ENCODE peak calls at places on chromosome 20, in six cellular contexts. J is A549, T is HepG2, E is GM12878, U is K562, M is endothelial cell of umbilical vein. N is an unnamed sample.

GRCh38 chr20:52340036-52340634 is 148.6 kb upstream of the ZFP64 start:
- DNase-seq in J (peak; percentile 43), T (peak; percentile 54), E (no peak), U (peak; percentile 19), M (peak; percentile 21), N (peak; percentile 13)

GRCh38 chr20:14879020-14879697 is 541.7 kb upstream of the FLRT3 start:
- DNase-seq in J (peak; percentile 91), T (peak; percentile 83), E (no peak), U (no peak), M (peak; percentile 62), N (no peak)

GRCh38 chr20:3654326-3655031 is 8.7 kb downstream of the GFRA4 start:
- DNase-seq in J (no peak), T (no peak), E (no peak), U (no peak), M (no peak), N (no peak)

GRCh38 chr20:16493486-16493885 is 79.8 kb downstream of the KIF16B start:
- DNase-seq in J (no peak), T (no peak), E (no peak), U (no peak), M (no peak), N (no peak)

GRCh38 chr20:4795394-4795793 is 73.7 kb downstream of the PRND start:
- DNase-seq in J (peak; percentile 70), T (peak; percentile 29), E (no peak), U (peak; percentile 36), M (peak; percentile 52), N (peak; percentile 95)

GRCh38 chr20:35845561-35845960 is 73.7 kb downstream of the PHF20 start:
- DNase-seq in J (no peak), T (no peak), E (no peak), U (no peak), M (no peak), N (no peak)

GRCh38 chr20:39282619-39283092 is 320.5 kb downstream of the DHX35 start:
- DNase-seq in J (no peak), T (no peak), E (no peak), U (no peak), M (no peak), N (no peak)

GRCh38 chr20:32727663-32728062 is 15.6 kb downstream of the COMMD7 start:
- DNase-seq in J (no peak), T (no peak), E (no peak), U (no peak), M (no peak), N (no peak)

GRCh38 chr20:45383131-45383530 is 5.0 kb upstream of the TP53TG5 start:
- DNase-seq in J (no peak), T (no peak), E (no peak), U (no peak), M (no peak), N (no peak)

GRCh38 chr20:58923117-58923712 is 57.8 kb upstream of the NELFCD start:
- DNase-seq in J (no peak), T (no peak), E (no peak), U (no peak), M (no peak), N (no peak)

GRCh38 chr20:37314099-37314498 is 24.6 kb downstream of the MANBAL start:
- DNase-seq in J (no peak), T (no peak), E (no peak), U (no peak), M (no peak), N (no peak)

GRCh38 chr20:42610070-42610469 is 579.6 kb downstream of the PTPRT start:
- DNase-seq in J (no peak), T (no peak), E (no peak), U (no peak), M (no peak), N (no peak)

GRCh38 chr20:24442909-24443308 is 26.5 kb upstream of the SYNDIG1 start:
- DNase-seq in J (no peak), T (no peak), E (no peak), U (no peak), M (no peak), N (no peak)

GRCh38 chr20:34562643-34563042 is 4.1 kb downstream of the MAP1LC3A start:
- DNase-seq in J (peak; percentile 39), T (peak; percentile 31), E (no peak), U (no peak), M (peak; percentile 39), N (peak; percentile 49)

GRCh38 chr20:38671186-38671585 is 53.1 kb upstream of the SLC32A1 start:
- DNase-seq in J (no peak), T (no peak), E (no peak), U (no peak), M (no peak), N (no peak)

GRCh38 chr20:63963348-63963741 is 6.4 kb downstream of the ZNF512B start:
- DNase-seq in J (no peak), T (no peak), E (no peak), U (no peak), M (no peak), N (no peak)
- TF ChIP-seq MYC in J (no peak), T (no peak), E (no peak), U (no peak), M (no peak), N (no peak)

DNA sequence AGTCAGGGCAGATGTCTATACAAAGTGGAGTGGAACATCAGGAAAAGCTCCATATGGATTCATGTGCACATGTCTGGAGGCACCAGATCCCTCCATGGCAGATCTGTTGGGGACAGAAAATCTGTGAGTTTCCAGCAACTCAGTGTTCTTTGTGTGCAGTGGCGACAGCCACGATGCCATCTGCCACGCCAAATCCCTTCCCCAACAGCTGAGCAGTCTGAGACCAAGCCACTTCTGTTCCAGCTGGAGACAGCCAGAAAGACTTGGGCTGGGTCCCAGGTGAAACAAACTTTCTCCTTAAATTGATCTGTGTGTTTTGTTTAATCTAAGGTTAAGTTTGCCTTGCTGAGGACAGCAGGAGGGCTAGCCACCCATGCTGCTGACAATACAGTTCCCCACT is 22.9 kb downstream of the FKBP1A start:
- DNase-seq in J (no peak), T (no peak), E (no peak), U (no peak), M (no peak), N (no peak)
- TF ChIP-seq MYC in J (no peak), T (no peak), E (no peak), U (no peak), M (no peak), N (no peak)

GRCh38 chr20:56608376-56608775 is 20.7 kb upstream of the TFAP2C start:
- DNase-seq in J (no peak), T (no peak), E (no peak), U (no peak), M (no peak), N (no peak)

GRCh38 chr20:56609321-56609720 is 19.8 kb upstream of the TFAP2C start:
- DNase-seq in J (no peak), T (no peak), E (no peak), U (no peak), M (no peak), N (no peak)

GRCh38 chr20:56606174-56606945 is 22.7 kb upstream of the TFAP2C start:
- DNase-seq in J (peak; percentile 33), T (no peak), E (no peak), U (no peak), M (no peak), N (no peak)

GRCh38 chr20:56605597-56605996 is 23.5 kb upstream of the TFAP2C start:
- DNase-seq in J (no peak), T (no peak), E (no peak), U (no peak), M (no peak), N (no peak)

DNA sequence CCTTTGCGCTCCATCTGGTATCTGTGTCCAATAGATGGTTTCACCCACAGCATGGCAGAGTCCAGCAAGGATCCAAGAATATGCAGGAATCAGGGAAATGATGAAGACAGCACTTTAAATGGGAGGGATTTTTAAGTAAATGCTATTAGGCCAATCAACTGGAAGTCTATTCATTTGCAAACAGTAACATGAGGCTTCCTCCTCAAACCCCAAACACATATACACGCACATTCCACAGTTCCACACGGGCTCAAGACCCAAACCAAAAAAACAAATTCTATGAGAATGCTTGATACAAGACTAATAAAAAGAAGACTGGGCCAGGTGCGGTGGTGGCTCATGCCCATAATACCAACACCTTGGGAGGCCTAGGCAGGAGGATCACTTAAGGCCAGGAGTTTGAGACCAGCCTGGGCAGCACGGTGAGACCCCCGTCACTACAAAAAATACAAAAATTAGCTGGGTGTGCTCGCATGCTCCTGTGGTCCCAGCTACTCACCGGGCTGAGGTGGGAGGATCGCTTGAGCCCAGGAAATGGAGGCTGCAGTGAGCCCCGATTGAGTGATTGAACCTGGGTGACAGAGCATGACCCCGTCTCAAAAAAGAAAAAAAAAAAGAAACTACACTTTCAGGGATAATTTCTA is 21.9 kb upstream of the TFAP2C start:
- DNase-seq in J (no peak), T (no peak), E (no peak), U (no peak), M (no peak), N (no peak)
- TF ChIP-seq MYC in J (no peak), T (no peak), E (no peak), U (no peak), M (no peak), N (no peak)

GRCh38 chr20:25987073-25987927 is 290.6 kb upstream of the ZNF337 start:
- DNase-seq in J (peak; percentile 69), T (no peak), E (no peak), U (peak; percentile 17), M (peak; percentile 67), N (peak; percentile 4)
- TF ChIP-seq MYC in J (no peak), T (no peak), E (no peak), U (no peak), M (no peak), N (no peak)

GRCh38 chr20:1267809-1268374 is 1.8 kb downstream of the SNPH start:
- DNase-seq in J (no peak), T (no peak), E (no peak), U (no peak), M (no peak), N (no peak)
- TF ChIP-seq MYC in J (no peak), T (no peak), E (no peak), U (no peak), M (no peak), N (no peak)

DNA sequence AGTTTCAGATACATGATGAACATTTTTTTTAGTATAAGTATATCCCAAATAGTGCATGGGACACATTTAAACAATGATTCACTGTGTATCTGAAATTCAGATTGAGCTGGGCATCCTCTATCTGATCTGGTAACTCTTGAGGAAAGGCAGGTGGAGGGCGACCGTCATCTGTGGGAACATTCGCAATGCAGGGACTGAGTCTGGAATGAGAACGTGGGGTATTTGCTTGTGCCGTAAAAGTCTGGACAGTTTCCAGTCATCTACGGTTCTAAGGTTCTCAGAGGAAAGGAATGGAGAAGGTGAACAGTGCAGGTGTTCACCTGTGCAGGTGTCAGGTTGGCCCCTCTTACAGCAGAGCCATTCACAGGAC is 22.6 kb downstream of the CTCFL start:
- DNase-seq in J (no peak), T (no peak), E (no peak), U (no peak), M (no peak), N (no peak)
- TF ChIP-seq MYC in J (no peak), T (no peak), E (no peak), U (no peak), M (no peak), N (no peak)

GRCh38 chr20:11232249-11232648 is 558.5 kb upstream of the JAG1 start:
- DNase-seq in J (no peak), T (no peak), E (no peak), U (no peak), M (no peak), N (no peak)
- TF ChIP-seq MYC in J (no peak), T (no peak), E (no peak), U (no peak), M (no peak), N (no peak)

DNA sequence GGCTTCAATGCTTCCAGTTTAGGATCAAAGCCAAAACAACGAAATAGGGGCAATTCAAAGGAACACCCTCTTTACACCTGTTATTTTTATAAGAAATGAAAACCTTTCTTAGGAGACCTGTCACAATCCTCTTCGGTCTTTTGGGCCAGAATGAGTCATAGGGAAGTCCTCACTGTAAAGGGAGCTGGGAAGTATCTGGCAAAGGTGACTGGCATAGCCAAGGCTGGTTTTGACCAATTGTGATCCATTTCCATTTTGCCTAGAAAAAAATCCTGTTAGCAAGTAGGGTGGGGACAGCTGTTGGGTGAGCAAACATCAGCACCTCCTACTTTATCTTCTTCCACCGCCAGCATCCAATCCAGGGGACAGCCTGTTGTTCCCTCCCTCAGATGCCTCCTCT is 343.2 kb upstream of the SULF2 start:
- DNase-seq in J (no peak), T (no peak), E (no peak), U (no peak), M (no peak), N (no peak)
- TF ChIP-seq MYC in J (no peak), T (no peak), E (no peak), U (no peak), M (no peak), N (no peak)

N was measured in NB4.